ENCODE peak calls at places on chromosomes 6 and 20, in six cellular contexts. One of them, this sample, is unnamed.

GRCh38 chr20:8504030-8504429 is 372.0 kb downstream of the PLCB1 start:
- DNase-seq in A549: no peak
- DNase-seq in GM12878: no peak
- DNase-seq in HepG2: no peak
- DNase-seq in endothelial cell of umbilical vein: peak
- DNase-seq in K562: no peak
- DNase-seq in this sample: no peak

GRCh38 chr6:150560004-150560883 is 39.4 kb upstream of the PLEKHG1 start:
- DNase-seq in A549: no peak
- DNase-seq in GM12878: no peak
- DNase-seq in HepG2: no peak
- DNase-seq in endothelial cell of umbilical vein: no peak
- DNase-seq in K562: peak
- DNase-seq in this sample: no peak

GRCh38 chr20:62704341-62704948 is 4.2 kb upstream of the NTSR1 start:
- DNase-seq in A549: peak
- DNase-seq in GM12878: no peak
- DNase-seq in HepG2: peak
- DNase-seq in endothelial cell of umbilical vein: peak
- DNase-seq in K562: no peak
- DNase-seq in this sample: no peak

GRCh38 chr6:14665827-14666724 is 548.5 kb downstream of the CD83 start:
- DNase-seq in A549: peak
- DNase-seq in GM12878: no peak
- DNase-seq in HepG2: no peak
- DNase-seq in endothelial cell of umbilical vein: no peak
- DNase-seq in K562: peak
- DNase-seq in this sample: peak

GRCh38 chr6:26223677-26224546 is 136.7 kb downstream of the HFE start:
- DNase-seq in A549: peak
- DNase-seq in GM12878: peak
- DNase-seq in HepG2: peak
- DNase-seq in endothelial cell of umbilical vein: peak
- DNase-seq in K562: no peak
- DNase-seq in this sample: peak

GRCh38 chr6:105272783-105273182 is 93.0 kb upstream of the POPDC3 start:
- DNase-seq in A549: peak
- DNase-seq in GM12878: no peak
- DNase-seq in HepG2: peak
- DNase-seq in endothelial cell of umbilical vein: peak
- DNase-seq in K562: peak
- DNase-seq in this sample: no peak

GRCh38 chr6:2426561-2427340 is 181.3 kb upstream of the GMDS start:
- DNase-seq in A549: no peak
- DNase-seq in GM12878: no peak
- DNase-seq in HepG2: no peak
- DNase-seq in endothelial cell of umbilical vein: no peak
- DNase-seq in K562: no peak
- DNase-seq in this sample: no peak

GRCh38 chr20:20085812-20086211 is 33.5 kb downstream of the CFAP61 start:
- DNase-seq in A549: no peak
- DNase-seq in GM12878: no peak
- DNase-seq in HepG2: no peak
- DNase-seq in endothelial cell of umbilical vein: no peak
- DNase-seq in K562: no peak
- DNase-seq in this sample: no peak

GRCh38 chr6:127051571-127052260 is 66.8 kb upstream of the RSPO3 start:
- DNase-seq in A549: no peak
- DNase-seq in GM12878: no peak
- DNase-seq in HepG2: no peak
- DNase-seq in endothelial cell of umbilical vein: no peak
- DNase-seq in K562: no peak
- DNase-seq in this sample: no peak

GRCh38 chr6:51619042-51619799 is 468.2 kb downstream of the PKHD1 start:
- DNase-seq in A549: no peak
- DNase-seq in GM12878: no peak
- DNase-seq in HepG2: no peak
- DNase-seq in endothelial cell of umbilical vein: no peak
- DNase-seq in K562: no peak
- DNase-seq in this sample: no peak

GRCh38 chr6:21595265-21595950 is 1.9 kb downstream of the SOX4 start:
- DNase-seq in A549: peak
- DNase-seq in GM12878: no peak
- DNase-seq in HepG2: no peak
- DNase-seq in endothelial cell of umbilical vein: no peak
- DNase-seq in K562: no peak
- DNase-seq in this sample: peak

GRCh38 chr6:141026504-141026903 is 1106.2 kb upstream of the GJE1 start:
- DNase-seq in A549: peak
- DNase-seq in GM12878: no peak
- DNase-seq in HepG2: peak
- DNase-seq in endothelial cell of umbilical vein: no peak
- DNase-seq in K562: no peak
- DNase-seq in this sample: no peak

GRCh38 chr6:84635081-84635745 is 129.2 kb downstream of the TBX18 start:
- DNase-seq in A549: no peak
- DNase-seq in GM12878: no peak
- DNase-seq in HepG2: no peak
- DNase-seq in endothelial cell of umbilical vein: no peak
- DNase-seq in K562: no peak
- DNase-seq in this sample: no peak

GRCh38 chr20:59632426-59633113 is 28.2 kb downstream of the PHACTR3 start:
- DNase-seq in A549: no peak
- DNase-seq in GM12878: no peak
- DNase-seq in HepG2: no peak
- DNase-seq in endothelial cell of umbilical vein: no peak
- DNase-seq in K562: no peak
- DNase-seq in this sample: no peak

GRCh38 chr6:109093732-109094131 is 914 bp downstream of the SESN1 start:
- DNase-seq in A549: no peak
- DNase-seq in GM12878: no peak
- DNase-seq in HepG2: no peak
- DNase-seq in endothelial cell of umbilical vein: peak
- DNase-seq in K562: no peak
- DNase-seq in this sample: peak

GRCh38 chr6:130863415-130864230 is 36.4 kb downstream of the SMLR1 start:
- DNase-seq in A549: no peak
- DNase-seq in GM12878: no peak
- DNase-seq in HepG2: peak
- DNase-seq in endothelial cell of umbilical vein: no peak
- DNase-seq in K562: no peak
- DNase-seq in this sample: no peak

GRCh38 chr20:14997791-14998190 is 660.4 kb upstream of the FLRT3 start:
- DNase-seq in A549: peak
- DNase-seq in GM12878: no peak
- DNase-seq in HepG2: no peak
- DNase-seq in endothelial cell of umbilical vein: peak
- DNase-seq in K562: no peak
- DNase-seq in this sample: no peak

GRCh38 chr6:145116591-145117178 is 618.6 kb downstream of the EPM2A start:
- DNase-seq in A549: no peak
- DNase-seq in GM12878: no peak
- DNase-seq in HepG2: no peak
- DNase-seq in endothelial cell of umbilical vein: no peak
- DNase-seq in K562: no peak
- DNase-seq in this sample: no peak

GRCh38 chr20:34538671-34539123 is 19.8 kb upstream of the MAP1LC3A start:
- DNase-seq in A549: peak
- DNase-seq in GM12878: no peak
- DNase-seq in HepG2: peak
- DNase-seq in endothelial cell of umbilical vein: peak
- DNase-seq in K562: peak
- DNase-seq in this sample: peak

GRCh38 chr20:58102252-58102651 is 126.2 kb downstream of the ANKRD60 start:
- DNase-seq in A549: no peak
- DNase-seq in GM12878: no peak
- DNase-seq in HepG2: no peak
- DNase-seq in endothelial cell of umbilical vein: no peak
- DNase-seq in K562: no peak
- DNase-seq in this sample: no peak

GRCh38 chr20:44394520-44395182 is 39.2 kb downstream of the HNF4A start:
- DNase-seq in A549: peak
- DNase-seq in GM12878: no peak
- DNase-seq in HepG2: peak
- DNase-seq in endothelial cell of umbilical vein: no peak
- DNase-seq in K562: peak
- DNase-seq in this sample: peak

GRCh38 chr20:3473944-3474343 is 3.1 kb downstream of the ATRN start:
- DNase-seq in A549: no peak
- DNase-seq in GM12878: no peak
- DNase-seq in HepG2: no peak
- DNase-seq in endothelial cell of umbilical vein: no peak
- DNase-seq in K562: no peak
- DNase-seq in this sample: no peak

GRCh38 chr6:135974416-135974815 is 122.9 kb downstream of the PDE7B start:
- DNase-seq in A549: no peak
- DNase-seq in GM12878: no peak
- DNase-seq in HepG2: no peak
- DNase-seq in endothelial cell of umbilical vein: no peak
- DNase-seq in K562: no peak
- DNase-seq in this sample: no peak

GRCh38 chr6:39765508-39766065 is 26.6 kb upstream of the DAAM2 start:
- DNase-seq in A549: no peak
- DNase-seq in GM12878: no peak
- DNase-seq in HepG2: no peak
- DNase-seq in endothelial cell of umbilical vein: no peak
- DNase-seq in K562: no peak
- DNase-seq in this sample: no peak

GRCh38 chr6:91562955-91563354 is 976.1 kb upstream of the MAP3K7 start:
- DNase-seq in A549: no peak
- DNase-seq in GM12878: no peak
- DNase-seq in HepG2: no peak
- DNase-seq in endothelial cell of umbilical vein: no peak
- DNase-seq in K562: no peak
- DNase-seq in this sample: no peak
- H3K4me3 ChIP-seq in A549: no peak
- H3K4me3 ChIP-seq in GM12878: no peak
- H3K4me3 ChIP-seq in HepG2: no peak
- H3K4me3 ChIP-seq in endothelial cell of umbilical vein: no peak
- H3K4me3 ChIP-seq in K562: no peak
- H3K4me3 ChIP-seq in this sample: no peak

DNA sequence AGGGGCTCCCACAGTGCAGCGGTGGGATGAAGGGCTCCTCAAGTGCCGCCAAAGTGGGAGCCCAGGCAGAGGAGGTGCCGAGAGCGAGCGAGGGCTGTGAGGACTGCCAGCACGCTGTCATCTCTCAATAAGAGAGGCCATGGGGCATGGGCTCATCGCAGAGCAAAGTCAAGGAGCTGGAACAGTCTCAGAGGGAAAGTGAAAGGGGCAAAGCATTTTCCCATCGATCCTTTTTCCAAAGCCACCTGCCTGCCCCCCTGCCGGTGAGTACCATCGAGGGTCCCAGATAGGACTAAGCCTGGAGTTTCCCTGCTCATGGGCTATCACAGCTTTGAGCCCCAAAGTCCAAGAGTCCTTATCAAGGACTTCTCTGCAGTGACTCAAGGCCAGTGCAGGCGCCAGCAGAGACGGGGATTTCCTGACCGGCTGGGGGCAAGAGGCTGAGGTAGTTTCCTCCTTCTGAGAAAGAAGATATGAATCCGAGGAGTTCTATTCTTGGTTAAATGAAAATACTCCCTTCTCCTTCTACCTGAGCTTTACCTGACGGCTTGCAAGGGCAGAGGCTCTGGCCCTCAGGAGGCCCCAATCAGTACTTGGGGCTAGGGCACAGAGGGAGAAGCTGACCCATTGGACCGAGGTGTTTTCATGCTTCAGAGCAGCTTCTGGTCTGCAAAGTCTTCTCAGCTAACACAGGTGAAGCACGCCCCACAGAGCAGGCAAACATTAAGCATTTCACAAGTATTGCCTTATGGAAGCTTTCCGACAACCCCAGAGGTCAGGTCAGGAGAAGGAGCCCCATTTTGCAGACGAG is 22.6 kb downstream of the ETV7 start:
- DNase-seq in A549: peak
- DNase-seq in GM12878: no peak
- DNase-seq in HepG2: no peak
- DNase-seq in endothelial cell of umbilical vein: peak
- DNase-seq in K562: no peak
- DNase-seq in this sample: no peak
- TF ChIP-seq MYC in A549: no peak
- TF ChIP-seq MYC in GM12878: no peak
- TF ChIP-seq MYC in HepG2: no peak
- TF ChIP-seq MYC in endothelial cell of umbilical vein: no peak
- TF ChIP-seq MYC in K562: no peak
- TF ChIP-seq MYC in this sample: no peak

DNA sequence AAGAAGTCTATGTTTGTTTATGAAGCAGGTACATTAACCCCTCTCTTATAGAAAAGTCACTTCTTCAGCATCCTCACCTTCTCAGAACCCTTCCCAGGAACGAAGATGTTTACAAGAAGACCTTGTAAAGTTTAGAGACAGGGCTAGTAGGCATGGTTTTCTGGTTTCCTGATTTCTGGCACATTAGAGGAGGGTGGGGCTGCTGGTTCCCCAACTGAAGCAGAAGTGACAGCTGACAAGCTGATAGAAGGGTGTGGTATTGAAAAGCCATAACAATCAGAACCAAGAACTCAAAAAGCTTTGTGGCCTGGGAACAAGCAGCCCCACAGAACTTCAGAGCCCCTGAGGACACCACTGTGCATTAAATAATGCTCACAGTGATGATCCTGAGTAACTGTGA is 91.2 kb downstream of the RTN4IP1 start:
- DNase-seq in A549: no peak
- DNase-seq in GM12878: no peak
- DNase-seq in HepG2: no peak
- DNase-seq in endothelial cell of umbilical vein: no peak
- DNase-seq in K562: no peak
- DNase-seq in this sample: peak
- TF ChIP-seq POLR2A in A549: no peak
- TF ChIP-seq POLR2A in GM12878: no peak
- TF ChIP-seq POLR2A in HepG2: no peak
- TF ChIP-seq POLR2A in endothelial cell of umbilical vein: no peak
- TF ChIP-seq POLR2A in K562: no peak
- TF ChIP-seq POLR2A in this sample: no peak

DNA sequence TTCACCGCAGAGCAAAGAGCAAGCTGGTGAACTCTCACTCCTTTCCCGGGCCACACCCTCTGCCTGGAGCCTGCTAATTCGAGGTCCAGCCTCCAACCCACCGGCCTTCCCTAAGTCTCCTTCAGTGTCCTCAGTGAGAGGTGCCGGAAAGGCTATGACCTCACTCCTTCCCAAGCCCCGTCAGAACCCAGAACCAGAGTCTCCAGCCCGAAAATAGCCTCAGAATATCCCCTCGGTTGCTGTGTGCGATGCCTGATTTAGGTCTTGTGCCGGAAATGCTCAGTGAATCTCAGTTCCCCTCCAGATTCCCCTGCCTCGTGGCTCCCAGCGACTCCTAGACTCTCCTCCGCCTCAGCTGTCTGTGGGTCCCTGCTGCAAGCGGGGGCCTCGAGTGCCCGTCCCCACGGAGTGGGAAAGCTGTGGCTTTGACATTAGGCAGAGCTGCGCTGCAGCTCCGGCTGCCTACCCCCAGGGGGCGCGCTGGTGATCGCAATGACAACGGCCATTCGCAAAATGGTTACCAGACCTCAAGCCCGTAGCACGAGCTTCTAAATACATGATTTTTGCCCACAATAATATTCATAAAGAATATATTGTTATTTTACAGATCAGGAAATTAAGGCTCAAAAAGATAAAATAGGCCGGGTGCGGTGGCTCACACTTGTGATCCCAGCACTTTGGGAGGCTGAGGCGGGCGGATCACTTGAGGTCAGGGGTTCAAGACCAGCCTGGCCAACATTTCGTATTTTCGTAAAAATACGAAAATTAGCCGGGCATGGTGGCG is 4.2 kb upstream of the BNIP5 start:
- DNase-seq in A549: peak
- DNase-seq in GM12878: peak
- DNase-seq in HepG2: peak
- DNase-seq in endothelial cell of umbilical vein: peak
- DNase-seq in K562: peak
- DNase-seq in this sample: peak
- H3K4me3 ChIP-seq in A549: peak
- H3K4me3 ChIP-seq in GM12878: no peak
- H3K4me3 ChIP-seq in HepG2: peak
- H3K4me3 ChIP-seq in endothelial cell of umbilical vein: no peak
- H3K4me3 ChIP-seq in K562: peak
- H3K4me3 ChIP-seq in this sample: no peak

This sample was measured in NB4.